ENCODE peak calls at places on chromosomes 12 and 14, in seven cellular contexts. A, N, G, U, P, I and J are unnamed samples.
A peak's percentile ranks its signal among the peaks of the same experiment; 100 is the strongest.

GRCh38 chr12:106841471-106842302 is 67.2 kb downstream of the RIC8B start:
- DNase-seq in A (peak; percentile 45), P (peak; percentile 19), U (peak; percentile 40), G (peak; percentile 42), N (no peak), I (peak; percentile 59), J (no peak)

GRCh38 chr12:467591-467990 is 7.9 kb downstream of the B4GALNT3 start:
- DNase-seq in U (no peak), A (no peak), P (no peak), G (no peak), N (no peak), I (no peak), J (peak; percentile 33)

GRCh38 chr14:89330236-89331002 is 86.6 kb downstream of the FOXN3 start:
- DNase-seq in N (no peak), U (no peak), I (no peak), A (peak; percentile 97), G (no peak), P (no peak), J (no peak)

GRCh38 chr14:65349100-65349499 is 63.4 kb upstream of the FUT8 start:
- DNase-seq in U (no peak), A (no peak), I (no peak), P (no peak), G (no peak), N (no peak), J (no peak)

GRCh38 chr12:120468271-120468845 is 1.2 kb downstream of the SRSF9 start:
- DNase-seq in A (peak; percentile 57), I (peak; percentile 76), G (no peak), P (no peak), U (peak; percentile 25), N (peak; percentile 38), J (no peak)

GRCh38 chr12:18320036-18320617 is 58.8 kb downstream of the PIK3C2G start:
- DNase-seq in A (peak; percentile 69), I (peak; percentile 78), U (peak; percentile 10), N (peak; percentile 15), P (no peak), G (peak; percentile 56), J (peak; percentile 44)

GRCh38 chr12:79547044-79547734 is 143.6 kb downstream of the PAWR start:
- DNase-seq in A (peak; percentile 82), N (peak; percentile 33), G (no peak), U (no peak), P (no peak), I (peak; percentile 98), J (peak; percentile 96)

GRCh38 chr12:53636641-53637040 is 10.5 kb upstream of the ATF7 start:
- DNase-seq in N (no peak), U (no peak), P (no peak), I (no peak), G (no peak), A (no peak), J (no peak)

GRCh38 chr12:75641031-75641780 is 129.8 kb upstream of the KRR1 start:
- DNase-seq in G (peak; percentile 65), I (no peak), U (no peak), A (peak; percentile 80), P (peak; percentile 9), N (peak; percentile 27), J (no peak)

GRCh38 chr12:110741795-110742717 is 635 bp downstream of the PPP1CC start:
- DNase-seq in A (peak; percentile 42), P (no peak), G (peak; percentile 9), I (peak; percentile 40), N (no peak), U (no peak), J (no peak)

GRCh38 chr12:21353487-21353886 is 18.8 kb upstream of the SLCO1A2 start:
- DNase-seq in I (no peak), P (no peak), U (no peak), N (no peak), A (no peak), G (no peak), J (no peak)

GRCh38 chr12:124098101-124098757 is 125.2 kb downstream of the ZNF664 start:
- DNase-seq in U (no peak), I (no peak), N (no peak), P (no peak), A (no peak), G (no peak), J (no peak)

GRCh38 chr12:45637706-45638105 is 91.8 kb upstream of the ARID2 start:
- DNase-seq in U (no peak), I (no peak), P (no peak), N (peak; percentile 7), G (no peak), A (peak; percentile 93), J (peak; percentile 57)

GRCh38 chr12:44748950-44749468 is 127.1 kb downstream of the NELL2 start:
- DNase-seq in G (no peak), N (no peak), A (no peak), P (no peak), I (no peak), U (no peak), J (no peak)

GRCh38 chr14:100891051-100891450 is 12.5 kb downstream of the RTL1 start:
- DNase-seq in N (no peak), P (no peak), I (no peak), U (no peak), G (no peak), A (no peak), J (no peak)

GRCh38 chr14:77023001-77023996 is 5.2 kb downstream of the IRF2BPL start:
- DNase-seq in I (peak; percentile 71), G (no peak), N (no peak), P (no peak), U (no peak), A (peak; percentile 38), J (no peak)

GRCh38 chr12:51224625-51225024 is 6.8 kb upstream of the POU6F1 start:
- DNase-seq in N (no peak), G (no peak), U (no peak), A (no peak), I (no peak), P (no peak), J (no peak)

GRCh38 chr14:90561920-90562319 is 165.1 kb downstream of the CALM1 start:
- DNase-seq in N (no peak), P (no peak), A (no peak), G (no peak), U (no peak), I (no peak), J (no peak)

GRCh38 chr14:72822946-72823611 is 70.8 kb downstream of the DPF3 start:
- DNase-seq in N (no peak), A (no peak), P (no peak), U (no peak), G (no peak), I (no peak), J (no peak)